ENCODE peak calls at places on chromosomes 4 and X, in nine cellular contexts. X, O, V, S, P, M, E, B and J are unnamed samples.

GRCh38 chr4:147725673-147726072 is 6.2 kb upstream of the ARHGAP10 start:
- DNase-seq in X (no peak), O (no peak), V (no peak), S (no peak), P (no peak), M (no peak), E (no peak), B (no peak), J (no peak)

GRCh38 chrX:129230850-129231512 is 292.3 kb downstream of the SMARCA1 start:
- DNase-seq in X (no peak), O (no peak), V (no peak), S (no peak), P (no peak), M (no peak), E (no peak), B (no peak), J (no peak)

GRCh38 chr4:21470531-21470930 is 478.0 kb downstream of the KCNIP4 start:
- DNase-seq in X (no peak), O (no peak), V (no peak), S (no peak), P (no peak), M (no peak), E (no peak), B (no peak), J (no peak)

GRCh38 chrX:108537005-108537404 is 97.4 kb downstream of the COL4A5 start:
- DNase-seq in X (peak), O (no peak), V (peak), S (no peak), P (peak), M (no peak), E (no peak), B (peak), J (no peak)

GRCh38 chrX:101415180-101416130 is 7.4 kb downstream of the HNRNPH2 start:
- DNase-seq in X (peak), O (no peak), V (no peak), S (no peak), P (no peak), M (peak), E (no peak), B (peak), J (no peak)

GRCh38 chr4:1471443-1472147 is 65.4 kb upstream of the NKX1-1 start:
- DNase-seq in X (no peak), O (no peak), V (no peak), S (peak), P (no peak), M (no peak), E (no peak), B (no peak), J (no peak)

GRCh38 chr4:31461425-31461824 is 741.3 kb downstream of the PCDH7 start:
- DNase-seq in X (no peak), O (no peak), V (no peak), S (no peak), P (peak), M (no peak), E (no peak), B (peak), J (no peak)

GRCh38 chr4:25795566-25796454 is 67.0 kb downstream of the SEL1L3 start:
- DNase-seq in X (peak), O (no peak), V (no peak), S (no peak), P (no peak), M (no peak), E (peak), B (no peak), J (no peak)

GRCh38 chr4:119643306-119644042 is 14.9 kb upstream of the PDE5A start:
- DNase-seq in X (no peak), O (no peak), V (no peak), S (no peak), P (no peak), M (no peak), E (no peak), B (no peak), J (no peak)

GRCh38 chr4:28082686-28083390 is 1222.2 kb downstream of the STIM2 start:
- DNase-seq in X (no peak), O (no peak), V (no peak), S (no peak), P (no peak), M (no peak), E (no peak), B (no peak), J (no peak)

GRCh38 chr4:26047795-26048194 is 133.8 kb downstream of the SMIM20 start:
- DNase-seq in X (no peak), O (no peak), V (no peak), S (peak), P (no peak), M (no peak), E (no peak), B (no peak), J (no peak)

GRCh38 chr4:1727117-1728031 is 6.1 kb downstream of the TACC3 start:
- DNase-seq in X (no peak), O (peak), V (peak), S (peak), P (no peak), M (no peak), E (no peak), B (no peak), J (peak)

GRCh38 chrX:24082446-24082845 is 27.7 kb downstream of the EIF2S3 start:
- DNase-seq in X (no peak), O (no peak), V (no peak), S (no peak), P (no peak), M (no peak), E (no peak), B (no peak), J (no peak)

GRCh38 chr4:147723316-147723715 is 8.6 kb upstream of the ARHGAP10 start:
- DNase-seq in X (no peak), O (no peak), V (no peak), S (no peak), P (no peak), M (no peak), E (no peak), B (no peak), J (peak)

GRCh38 chr4:1801286-1801958 is 8.3 kb downstream of the FGFR3 start:
- DNase-seq in X (no peak), O (no peak), V (no peak), S (no peak), P (no peak), M (no peak), E (no peak), B (no peak), J (no peak)

GRCh38 chrX:51853251-51853650 is 40.2 kb upstream of the MAGED1 start:
- DNase-seq in X (peak), O (no peak), V (no peak), S (no peak), P (no peak), M (no peak), E (no peak), B (no peak), J (no peak)

GRCh38 chr4:6200011-6200921 is at the start of gene JAKMIP1:
- DNase-seq in X (peak), O (no peak), V (no peak), S (no peak), P (no peak), M (peak), E (no peak), B (peak), J (peak)

GRCh38 chr4:176030391-176030790 is 35.2 kb upstream of the WDR17 start:
- DNase-seq in X (no peak), O (no peak), V (no peak), S (no peak), P (no peak), M (no peak), E (no peak), B (no peak), J (no peak)

GRCh38 chr4:54165438-54165837 is 63.7 kb upstream of the PDGFRA start:
- DNase-seq in X (no peak), O (no peak), V (no peak), S (no peak), P (peak), M (no peak), E (no peak), B (no peak), J (no peak)

GRCh38 chr4:48974979-48975640 is 11.0 kb upstream of the CWH43 start:
- DNase-seq in X (no peak), O (no peak), V (no peak), S (no peak), P (no peak), M (no peak), E (no peak), B (no peak), J (no peak)

GRCh38 chr4:128583753-128584712 is 225.5 kb upstream of the JADE1 start:
- DNase-seq in X (no peak), O (no peak), V (no peak), S (no peak), P (no peak), M (no peak), E (no peak), B (no peak), J (no peak)

GRCh38 chr4:39353478-39354177 is 12.5 kb downstream of the RFC1 start:
- DNase-seq in X (no peak), O (no peak), V (peak), S (no peak), P (no peak), M (peak), E (no peak), B (no peak), J (no peak)

GRCh38 chr4:102392033-102392744 is 46.9 kb upstream of the SLC39A8 start:
- DNase-seq in X (peak), O (no peak), V (no peak), S (no peak), P (no peak), M (no peak), E (no peak), B (no peak), J (no peak)

GRCh38 chr4:72701987-72702819 is 133.2 kb upstream of the ADAMTS3 start:
- DNase-seq in X (peak), O (no peak), V (peak), S (no peak), P (peak), M (no peak), E (no peak), B (peak), J (no peak)

GRCh38 chr4:105147226-105148151 is 813 bp downstream of the TET2 start:
- DNase-seq in X (peak), O (no peak), V (no peak), S (no peak), P (no peak), M (no peak), E (no peak), B (peak), J (peak)

GRCh38 chr4:105145913-105146285 is 777 bp upstream of the TET2 start:
- DNase-seq in X (peak), O (no peak), V (no peak), S (peak), P (no peak), M (no peak), E (no peak), B (no peak), J (peak)

GRCh38 chr4:105140684-105141490 is 5.8 kb upstream of the TET2 start:
- DNase-seq in X (peak), O (no peak), V (no peak), S (no peak), P (no peak), M (no peak), E (no peak), B (peak), J (no peak)

GRCh38 chr4:105146286-105147219 is at the start of gene TET2:
- DNase-seq in X (peak), O (peak), V (peak), S (peak), P (peak), M (peak), E (peak), B (peak), J (peak)

DNA sequence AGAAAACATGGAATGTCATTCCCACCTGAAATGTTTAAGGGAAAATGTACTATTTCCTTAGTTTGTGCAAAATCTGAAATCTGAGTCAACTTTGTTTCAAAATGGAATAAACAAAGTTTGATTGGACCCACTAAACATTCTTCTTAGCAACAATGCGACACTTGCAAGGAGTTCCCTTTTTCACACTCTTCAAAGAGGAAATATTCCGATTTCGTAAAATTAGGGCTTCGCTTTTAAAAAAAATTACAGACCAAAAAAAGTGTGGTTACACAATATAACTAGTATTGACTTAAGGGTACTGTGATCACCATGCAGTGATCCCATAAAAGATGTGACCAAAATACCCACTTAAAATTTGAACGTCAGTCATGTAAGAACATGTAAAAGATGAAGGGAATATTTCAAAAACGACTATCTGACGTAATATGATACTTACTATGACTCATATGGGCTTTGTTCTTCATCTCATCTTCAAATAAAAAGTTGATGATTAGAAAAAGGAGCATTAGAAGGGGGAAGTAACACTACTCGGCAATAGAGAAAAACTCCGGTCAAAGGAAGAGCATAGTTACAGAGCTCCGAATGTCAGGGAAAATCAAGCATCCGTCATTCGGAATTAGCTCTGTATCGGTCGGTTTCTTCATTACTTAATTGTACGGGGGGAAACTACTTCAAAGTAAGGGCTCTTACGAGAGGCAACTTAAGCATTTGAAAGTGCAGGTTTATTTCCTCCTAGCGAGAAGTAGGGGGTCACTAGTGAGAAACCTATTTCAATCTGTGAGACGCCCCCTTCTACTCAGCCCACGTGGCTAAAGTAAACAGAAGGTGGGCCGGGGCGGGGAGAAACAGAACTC is 1.4 kb upstream of the TET2 start:
- DNase-seq in X (no peak), O (no peak), V (peak), S (no peak), P (no peak), M (no peak), E (no peak), B (no peak), J (no peak)
- TF ChIP-seq POLR2AphosphoS5 in X (no peak), O (no peak), V (no peak), S (no peak), P (no peak), M (no peak), E (no peak), B (no peak), J (no peak)

DNA sequence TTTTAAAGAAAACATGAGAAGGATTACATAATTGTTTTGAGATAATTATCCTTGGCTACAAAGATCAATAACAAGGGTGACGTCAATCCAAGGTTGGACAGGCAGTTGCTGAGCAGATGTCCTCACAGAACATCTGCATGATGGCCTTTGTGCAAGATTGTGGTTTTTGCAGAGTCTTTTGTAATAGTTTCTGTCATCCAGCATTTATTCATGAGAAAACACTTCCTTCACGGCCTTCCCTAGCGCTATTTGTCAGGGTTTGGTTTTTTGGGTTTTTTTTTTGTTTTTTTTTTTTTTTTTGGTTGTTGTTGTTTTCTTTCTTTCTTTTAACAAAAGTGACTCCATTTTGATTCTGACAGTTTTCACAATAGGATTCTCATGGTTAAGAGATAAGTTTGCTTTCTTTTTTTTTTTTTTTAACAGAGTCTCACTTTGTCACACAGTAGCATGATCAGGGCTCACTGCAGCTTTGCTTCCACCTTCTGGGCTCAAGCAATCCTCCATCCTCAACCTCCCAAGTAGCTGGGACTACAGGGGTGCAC is 31.5 kb upstream of the ELF2 start:
- DNase-seq in X (no peak), O (no peak), V (peak), S (no peak), P (no peak), M (no peak), E (no peak), B (peak), J (no peak)
- TF ChIP-seq POLR2AphosphoS5 in X (no peak), O (peak), V (peak), S (peak), P (no peak), M (no peak), E (no peak), B (no peak), J (peak)

DNA sequence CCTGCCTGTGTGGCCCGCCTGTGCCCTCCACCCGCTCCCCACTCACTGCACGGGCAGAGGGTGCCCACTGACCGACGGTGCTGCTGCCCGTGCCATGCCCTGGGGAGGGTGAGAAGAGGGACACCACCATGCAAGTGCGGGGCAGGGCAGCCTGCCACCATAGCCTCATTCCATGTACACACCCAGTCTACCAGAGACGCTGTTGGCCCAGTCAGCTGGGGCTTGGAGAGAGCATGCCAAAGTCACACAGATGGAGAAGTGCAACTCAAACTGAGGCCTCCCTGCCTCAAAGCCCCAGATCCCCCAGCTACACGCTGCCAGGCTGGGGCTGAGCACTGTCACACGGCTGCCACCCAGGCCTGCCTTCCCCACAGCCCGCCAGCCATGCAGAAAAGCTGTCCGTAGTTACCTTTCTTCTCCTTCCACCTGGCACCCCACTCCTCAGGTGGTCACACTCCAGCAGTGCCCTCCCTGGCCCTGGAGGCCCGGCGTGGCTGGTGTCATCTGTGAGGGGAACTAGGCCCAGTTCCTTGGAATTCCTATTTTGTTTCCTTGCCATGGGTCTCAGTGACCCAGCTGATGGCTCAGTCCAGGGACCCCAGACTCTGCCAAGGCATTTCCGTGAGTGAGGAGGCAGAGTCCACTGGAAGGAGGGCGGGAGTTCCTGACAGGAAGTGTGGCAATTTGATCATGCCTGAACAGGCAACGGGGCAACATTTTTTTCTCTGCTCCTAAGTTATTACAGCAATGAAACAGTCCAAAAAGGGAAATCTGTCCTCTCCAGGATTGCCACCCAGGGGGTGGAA is at the start of gene SLC2A9:
- DNase-seq in X (no peak), O (peak), V (no peak), S (no peak), P (no peak), M (no peak), E (no peak), B (no peak), J (peak)
- TF ChIP-seq POLR2AphosphoS5 in X (no peak), O (no peak), V (no peak), S (no peak), P (no peak), M (no peak), E (peak), B (no peak), J (peak)

GRCh38 chrX:31224321-31225012 is 152.6 kb upstream of the FTHL17 start:
- DNase-seq in X (no peak), O (no peak), V (no peak), S (no peak), P (no peak), M (no peak), E (no peak), B (no peak), J (no peak)
- TF ChIP-seq POLR2AphosphoS5 in X (no peak), O (no peak), V (no peak), S (no peak), P (no peak), M (no peak), E (no peak), B (no peak), J (no peak)

DNA sequence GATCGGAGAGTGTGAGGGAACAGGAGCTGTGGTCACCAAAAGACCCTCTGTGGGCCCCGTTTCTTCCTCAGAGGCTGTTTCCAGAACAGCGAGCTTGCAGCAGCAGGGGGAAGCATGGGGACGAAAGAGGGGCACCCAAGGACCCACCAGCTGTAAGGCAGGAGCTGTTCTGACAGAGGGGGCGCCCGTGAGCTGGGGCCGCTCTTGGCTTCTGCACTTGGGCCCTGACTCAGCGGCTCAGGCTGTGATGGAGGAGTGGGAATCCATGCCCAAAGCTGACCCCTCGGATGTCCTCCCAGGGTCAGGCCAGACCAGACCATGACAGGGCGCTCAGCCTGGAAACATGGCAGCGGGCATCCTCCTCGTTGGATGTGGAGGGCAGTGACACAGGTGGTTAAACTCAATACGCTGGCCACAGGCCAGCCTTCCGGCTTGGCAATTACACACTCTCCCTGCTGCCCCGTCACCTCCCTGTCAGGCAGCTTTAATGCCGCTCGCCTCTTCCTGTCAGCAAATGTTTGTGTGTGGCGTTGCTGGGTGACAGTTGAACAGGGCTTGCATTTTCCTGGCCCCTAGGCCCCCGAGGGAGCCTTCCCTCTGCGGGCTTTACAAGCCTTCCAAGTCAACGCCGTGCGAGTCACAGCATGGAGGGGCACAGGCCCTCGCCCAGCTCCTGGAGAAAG is 620.2 kb downstream of the BCOR start:
- DNase-seq in X (peak), O (peak), V (no peak), S (peak), P (no peak), M (no peak), E (no peak), B (peak), J (no peak)
- TF ChIP-seq POLR2AphosphoS5 in X (no peak), O (no peak), V (no peak), S (no peak), P (no peak), M (no peak), E (no peak), B (no peak), J (peak)

DNA sequence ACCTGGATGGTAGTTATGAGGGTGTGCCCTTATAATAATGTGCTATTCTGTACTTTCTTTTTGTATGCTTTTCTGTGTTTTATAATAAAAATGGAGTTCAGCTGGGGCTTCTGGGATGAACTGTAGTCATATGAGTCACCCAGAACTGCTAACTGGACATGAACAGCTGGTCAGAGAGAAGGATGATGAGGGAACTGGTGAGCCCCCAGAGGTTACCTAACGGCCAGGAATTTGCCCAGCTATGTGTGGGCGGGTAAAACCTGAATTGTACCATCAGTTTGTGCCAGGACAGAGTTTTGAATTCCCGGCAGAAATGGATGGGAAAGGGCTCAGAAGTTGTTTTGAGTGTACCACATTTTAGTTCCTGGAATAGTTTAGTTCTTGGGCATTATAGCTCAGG is 138.0 kb upstream of the USP9X start:
- DNase-seq in X (no peak), O (peak), V (no peak), S (no peak), P (no peak), M (no peak), E (no peak), B (no peak), J (no peak)
- TF ChIP-seq POLR2AphosphoS5 in X (no peak), O (no peak), V (no peak), S (no peak), P (no peak), M (no peak), E (no peak), B (no peak), J (peak)